ENCODE peak calls at places on chromosomes 12 and 14, in four cellular contexts. One of them, this sample, is unnamed. For H3K9me3, the result is how much of the 10 kb centered on the place peaks cover.

GRCh38 chr14:23056257-23056955 is 914 bp downstream of the CDH24 start:
- DNase-seq in endodermal cell: peak
- DNase-seq in left lung: peak
- DNase-seq in neuronal stem cell: peak
- DNase-seq in this sample: peak

GRCh38 chr12:124309231-124309630 is 14.3 kb downstream of the RFLNA start:
- DNase-seq in neuronal stem cell: no peak
- DNase-seq in endodermal cell: no peak
- DNase-seq in left lung: no peak
- DNase-seq in this sample: no peak

GRCh38 chr12:79858518-79858917 is 76.4 kb downstream of the PPP1R12A start:
- DNase-seq in endodermal cell: no peak
- DNase-seq in neuronal stem cell: no peak
- DNase-seq in left lung: no peak
- DNase-seq in this sample: no peak

GRCh38 chr12:26566670-26567069 is 266.3 kb downstream of the ITPR2 start:
- DNase-seq in left lung: no peak
- DNase-seq in endodermal cell: no peak
- DNase-seq in neuronal stem cell: no peak
- DNase-seq in this sample: no peak

GRCh38 chr12:91774471-91774921 is 371.1 kb downstream of the BTG1 start:
- DNase-seq in left lung: no peak
- DNase-seq in neuronal stem cell: no peak
- DNase-seq in endodermal cell: no peak
- DNase-seq in this sample: no peak

GRCh38 chr12:90945070-90945649 is 9.8 kb downstream of the CCER1 start:
- DNase-seq in neuronal stem cell: no peak
- DNase-seq in endodermal cell: no peak
- DNase-seq in left lung: no peak
- DNase-seq in this sample: no peak

GRCh38 chr12:23221066-23221465 is 596.1 kb downstream of the ETNK1 start:
- DNase-seq in neuronal stem cell: no peak
- DNase-seq in endodermal cell: peak
- DNase-seq in left lung: no peak
- DNase-seq in this sample: no peak

GRCh38 chr12:88693837-88694445 is 113.7 kb upstream of the KITLG start:
- DNase-seq in neuronal stem cell: no peak
- DNase-seq in endodermal cell: no peak
- DNase-seq in left lung: no peak
- DNase-seq in this sample: no peak

GRCh38 chr14:30874120-30874998 is at the start of gene COCH:
- DNase-seq in neuronal stem cell: peak
- DNase-seq in endodermal cell: peak
- DNase-seq in left lung: no peak
- DNase-seq in this sample: peak

GRCh38 chr12:127582074-127582473 is 684.9 kb upstream of the TMEM132C start:
- DNase-seq in endodermal cell: no peak
- DNase-seq in left lung: no peak
- DNase-seq in neuronal stem cell: no peak
- DNase-seq in this sample: no peak

GRCh38 chr12:131604146-131604844 is 106.6 kb upstream of the SFSWAP start:
- DNase-seq in neuronal stem cell: no peak
- DNase-seq in left lung: no peak
- DNase-seq in endodermal cell: no peak
- DNase-seq in this sample: no peak

GRCh38 chr12:89492883-89493282 is 31.7 kb downstream of the GALNT4 start:
- DNase-seq in left lung: no peak
- DNase-seq in endodermal cell: no peak
- DNase-seq in neuronal stem cell: no peak
- DNase-seq in this sample: no peak

GRCh38 chr12:53965251-53966069 is 7.5 kb upstream of the HOXC11 start:
- DNase-seq in left lung: no peak
- DNase-seq in endodermal cell: peak
- DNase-seq in neuronal stem cell: no peak
- DNase-seq in this sample: no peak

GRCh38 chr12:22473212-22473611 is 71.1 kb downstream of the C2CD5 start:
- DNase-seq in neuronal stem cell: no peak
- DNase-seq in left lung: no peak
- DNase-seq in endodermal cell: no peak
- DNase-seq in this sample: no peak

GRCh38 chr14:32068708-32069107 is 8.4 kb upstream of the ARHGAP5 start:
- DNase-seq in neuronal stem cell: no peak
- DNase-seq in left lung: no peak
- DNase-seq in endodermal cell: no peak
- DNase-seq in this sample: no peak

GRCh38 chr14:56798447-56799326 is 11.6 kb downstream of the OTX2 start:
- DNase-seq in endodermal cell: peak
- DNase-seq in left lung: no peak
- DNase-seq in neuronal stem cell: no peak
- DNase-seq in this sample: no peak

GRCh38 chr12:92192361-92192760 is 46.7 kb upstream of the BTG1 start:
- DNase-seq in endodermal cell: no peak
- DNase-seq in neuronal stem cell: no peak
- DNase-seq in left lung: no peak
- DNase-seq in this sample: no peak

GRCh38 chr12:5171701-5172100 is 128.0 kb downstream of the KCNA5 start:
- DNase-seq in left lung: no peak
- DNase-seq in endodermal cell: peak
- DNase-seq in neuronal stem cell: peak
- DNase-seq in this sample: no peak

GRCh38 chr12:91177380-91177779 is 5.2 kb downstream of the DCN start:
- DNase-seq in left lung: no peak
- DNase-seq in endodermal cell: no peak
- DNase-seq in neuronal stem cell: no peak
- DNase-seq in this sample: no peak

GRCh38 chr12:10664499-10664898 is 9.4 kb downstream of the STYK1 start:
- DNase-seq in left lung: no peak
- DNase-seq in neuronal stem cell: no peak
- DNase-seq in endodermal cell: no peak
- DNase-seq in this sample: no peak

GRCh38 chr12:106955377-106956047 is at the start of gene TMEM263:
- DNase-seq in endodermal cell: peak
- DNase-seq in left lung: peak
- DNase-seq in neuronal stem cell: peak
- DNase-seq in this sample: peak

GRCh38 chr12:118371354-118372282 is 1.1 kb downstream of the TAOK3 start:
- DNase-seq in neuronal stem cell: peak
- DNase-seq in endodermal cell: peak
- DNase-seq in left lung: peak
- DNase-seq in this sample: peak

GRCh38 chr12:113056631-113057488 is at the start of gene DTX1:
- DNase-seq in neuronal stem cell: no peak
- DNase-seq in left lung: no peak
- DNase-seq in endodermal cell: no peak
- DNase-seq in this sample: peak

GRCh38 chr12:102527256-102527720 is 46.9 kb upstream of the IGF1 start:
- DNase-seq in neuronal stem cell: no peak
- DNase-seq in endodermal cell: no peak
- DNase-seq in left lung: no peak
- DNase-seq in this sample: no peak

GRCh38 chr14:104307246-104307626 is 168.8 kb downstream of the KIF26A start:
- DNase-seq in endodermal cell: no peak
- DNase-seq in left lung: no peak
- DNase-seq in neuronal stem cell: no peak
- DNase-seq in this sample: no peak
- H3K9me3 ChIP-seq in endodermal cell: under half
- H3K9me3 ChIP-seq in left lung: under half
- H3K9me3 ChIP-seq in neuronal stem cell: under half
- H3K9me3 ChIP-seq in this sample: under half

GRCh38 chr14:58395565-58395814 is 240 bp upstream of the TOMM20L start:
- DNase-seq in left lung: no peak
- DNase-seq in neuronal stem cell: no peak
- DNase-seq in endodermal cell: no peak
- DNase-seq in this sample: no peak
- H3K9me3 ChIP-seq in left lung: under half
- H3K9me3 ChIP-seq in neuronal stem cell: under half
- H3K9me3 ChIP-seq in endodermal cell: under half
- H3K9me3 ChIP-seq in this sample: under half

DNA sequence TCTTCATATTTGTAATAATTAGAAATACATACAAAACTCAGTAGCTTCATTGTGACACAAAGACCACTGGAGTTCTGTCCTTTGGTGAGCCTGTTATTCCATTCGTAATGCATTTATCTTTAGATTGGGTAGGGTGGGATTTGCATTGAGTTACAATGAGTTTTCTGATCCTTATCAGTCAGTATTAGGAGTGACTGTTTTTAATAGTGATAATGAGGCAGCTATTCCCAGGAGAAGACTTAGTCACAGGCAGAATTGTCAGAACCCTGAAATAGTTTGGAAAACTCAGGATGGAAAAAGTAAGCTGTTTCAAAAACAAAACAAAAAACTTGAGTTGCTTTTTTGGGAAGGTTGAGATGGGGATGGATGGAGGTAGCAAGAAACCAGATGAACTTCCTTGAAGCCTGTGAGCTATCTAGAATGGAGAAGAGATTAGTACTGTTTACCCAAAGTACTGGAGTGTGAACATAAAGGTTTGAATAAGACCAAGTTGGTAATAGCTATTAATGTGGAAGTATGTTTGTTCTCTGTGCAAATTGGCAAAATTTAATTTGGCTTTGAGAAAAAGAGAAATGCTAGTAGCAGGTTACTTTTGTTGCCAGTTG is 38.6 kb downstream of the FBXO34 start:
- DNase-seq in endodermal cell: no peak
- DNase-seq in neuronal stem cell: no peak
- DNase-seq in left lung: no peak
- DNase-seq in this sample: no peak
- H3K9me3 ChIP-seq in endodermal cell: under half
- H3K9me3 ChIP-seq in neuronal stem cell: under half
- H3K9me3 ChIP-seq in left lung: under half
- H3K9me3 ChIP-seq in this sample: under half

DNA sequence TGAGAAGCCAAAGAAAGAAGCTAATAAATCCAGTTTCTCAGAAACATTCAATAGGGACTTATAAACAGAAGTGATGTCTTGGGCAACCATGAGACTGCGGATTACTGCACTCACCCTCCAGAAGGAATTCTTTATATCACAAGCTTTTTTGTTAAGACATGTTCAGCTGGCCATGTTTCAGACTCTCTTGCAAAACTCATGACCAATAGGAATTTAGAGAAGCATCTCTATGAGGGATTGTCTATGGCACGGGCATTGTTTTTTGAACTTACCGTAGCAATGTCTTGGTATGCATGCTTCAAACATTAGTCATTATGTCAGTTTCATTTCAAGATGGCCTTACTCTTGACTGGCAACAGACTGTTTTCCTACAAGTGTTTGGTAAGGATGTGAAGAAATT is 15.5 kb upstream of the ZNF268 start:
- DNase-seq in neuronal stem cell: no peak
- DNase-seq in endodermal cell: no peak
- DNase-seq in left lung: no peak
- DNase-seq in this sample: no peak
- H3K9me3 ChIP-seq in neuronal stem cell: under half
- H3K9me3 ChIP-seq in endodermal cell: half or more
- H3K9me3 ChIP-seq in left lung: half or more
- H3K9me3 ChIP-seq in this sample: under half

GRCh38 chr12:38139456-38139855 is 177.1 kb upstream of the ALG10B start:
- DNase-seq in endodermal cell: no peak
- DNase-seq in neuronal stem cell: no peak
- DNase-seq in left lung: no peak
- DNase-seq in this sample: no peak

GRCh38 chr12:38141861-38142260 is 174.7 kb upstream of the ALG10B start:
- DNase-seq in endodermal cell: no peak
- DNase-seq in left lung: no peak
- DNase-seq in neuronal stem cell: no peak
- DNase-seq in this sample: no peak

GRCh38 chr12:38142974-38143373 is 173.6 kb upstream of the ALG10B start:
- DNase-seq in neuronal stem cell: no peak
- DNase-seq in left lung: no peak
- DNase-seq in endodermal cell: no peak
- DNase-seq in this sample: no peak

GRCh38 chr12:38138225-38139221 is 178.1 kb upstream of the ALG10B start:
- DNase-seq in endodermal cell: peak
- DNase-seq in left lung: peak
- DNase-seq in neuronal stem cell: peak
- DNase-seq in this sample: no peak

DNA sequence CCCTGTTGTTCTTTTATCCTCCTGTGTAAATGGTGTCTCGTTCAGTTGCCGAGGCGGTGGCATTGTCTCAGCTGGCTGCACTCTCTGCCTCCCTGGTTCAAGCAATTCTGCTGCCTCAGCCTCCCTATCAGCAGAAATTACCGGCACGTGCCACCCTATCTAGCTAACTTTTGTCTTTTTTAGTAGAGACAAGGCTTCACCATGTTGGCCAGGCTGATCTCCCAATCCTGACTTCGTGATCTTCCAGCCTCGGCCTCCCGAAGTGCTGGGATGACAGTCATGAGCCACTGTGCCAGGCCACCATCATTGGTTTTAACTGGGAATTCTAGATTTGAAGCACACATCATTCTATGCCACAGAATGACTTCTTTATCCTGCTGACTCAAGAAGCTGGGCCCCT is 175.3 kb upstream of the ALG10B start:
- DNase-seq in neuronal stem cell: no peak
- DNase-seq in endodermal cell: no peak
- DNase-seq in left lung: no peak
- DNase-seq in this sample: no peak
- H3K9me3 ChIP-seq in neuronal stem cell: under half
- H3K9me3 ChIP-seq in endodermal cell: under half
- H3K9me3 ChIP-seq in left lung: under half
- H3K9me3 ChIP-seq in this sample: under half